ENCODE peak calls at places on chromosomes 13 and 19, in four cellular contexts. J is H1, I is IMR-90, F is heart left ventricle. D is an unnamed sample.
A peak's percentile ranks its signal among the peaks of the same experiment; 100 is the strongest.

GRCh38 chr13:77620138-77620537 is 77.3 kb upstream of the SLAIN1 start:
- DNase-seq in J (no peak), I (no peak), F (no peak), D (no peak)

GRCh38 chr19:10896851-10897526 is 25.6 kb downstream of the CARM1 start:
- DNase-seq in J (no peak), I (peak; percentile 69), F (no peak), D (no peak)

GRCh38 chr13:113742445-113743120 is 16.4 kb upstream of the TMEM255B start:
- DNase-seq in J (no peak), I (no peak), F (no peak), D (no peak)

GRCh38 chr13:61316647-61317046 is 99.0 kb downstream of the PCDH20 start:
- DNase-seq in J (peak; percentile 13), I (no peak), F (no peak), D (no peak)

GRCh38 chr13:85828094-85828684 is 29.0 kb upstream of the SLITRK6 start:
- DNase-seq in J (no peak), I (peak; percentile 30), F (no peak), D (no peak)

GRCh38 chr19:29978139-29978538 is 36.1 kb downstream of the URI1 start:
- DNase-seq in J (no peak), I (no peak), F (no peak), D (no peak)

GRCh38 chr13:111384441-111385181 is 64.2 kb downstream of the TEX29 start:
- DNase-seq in J (no peak), I (no peak), F (no peak), D (no peak)

GRCh38 chr13:40539954-40540706 is 126.3 kb downstream of the FOXO1 start:
- DNase-seq in J (peak; percentile 25), I (peak; percentile 52), F (no peak), D (no peak)

GRCh38 chr19:12139309-12139708 is 841 bp downstream of the ZNF20 start:
- DNase-seq in J (no peak), I (peak; percentile 8), F (no peak), D (no peak)

GRCh38 chr13:103731959-103732358 is 665.7 kb upstream of the SLC10A2 start:
- DNase-seq in J (no peak), I (no peak), F (no peak), D (no peak)

GRCh38 chr19:8367327-8368001 is 3.5 kb downstream of the ANGPTL4 start:
- DNase-seq in J (peak; percentile 43), I (peak; percentile 98), F (peak; percentile 97), D (no peak)

GRCh38 chr13:59360108-59360507 is 803.6 kb downstream of the DIAPH3 start:
- DNase-seq in J (no peak), I (no peak), F (peak; percentile 35), D (no peak)

GRCh38 chr13:48761256-48761655 is 107.5 kb downstream of the CYSLTR2 start:
- DNase-seq in J (no peak), I (peak; percentile 58), F (no peak), D (no peak)

GRCh38 chr13:30735025-30735967 is at the start of gene ALOX5AP:
- DNase-seq in J (no peak), I (no peak), F (no peak), D (no peak)

GRCh38 chr19:55279773-55280643 is at the start of gene HSPBP1:
- DNase-seq in J (peak; percentile 99), I (peak; percentile 91), F (peak; percentile 93), D (peak; percentile 68)
- TF ChIP-seq POLR2A in J (no peak), I (peak; percentile 80), F (peak; percentile 31), D (peak; percentile 16)

GRCh38 chr13:75479102-75479501 is 2.9 kb downstream of the TBC1D4 start:
- DNase-seq in J (no peak), I (no peak), F (no peak), D (no peak)

GRCh38 chr13:75482070-75482819 is at the start of gene TBC1D4:
- DNase-seq in J (peak; percentile 88), I (peak; percentile 82), F (peak; percentile 89), D (peak; percentile 22)

GRCh38 chr13:75482820-75483079 is 781 bp upstream of the TBC1D4 start:
- DNase-seq in J (no peak), I (no peak), F (no peak), D (no peak)

GRCh38 chr13:75480691-75481175 is 1.2 kb downstream of the TBC1D4 start:
- DNase-seq in J (no peak), I (peak; percentile 37), F (peak; percentile 51), D (no peak)

DNA sequence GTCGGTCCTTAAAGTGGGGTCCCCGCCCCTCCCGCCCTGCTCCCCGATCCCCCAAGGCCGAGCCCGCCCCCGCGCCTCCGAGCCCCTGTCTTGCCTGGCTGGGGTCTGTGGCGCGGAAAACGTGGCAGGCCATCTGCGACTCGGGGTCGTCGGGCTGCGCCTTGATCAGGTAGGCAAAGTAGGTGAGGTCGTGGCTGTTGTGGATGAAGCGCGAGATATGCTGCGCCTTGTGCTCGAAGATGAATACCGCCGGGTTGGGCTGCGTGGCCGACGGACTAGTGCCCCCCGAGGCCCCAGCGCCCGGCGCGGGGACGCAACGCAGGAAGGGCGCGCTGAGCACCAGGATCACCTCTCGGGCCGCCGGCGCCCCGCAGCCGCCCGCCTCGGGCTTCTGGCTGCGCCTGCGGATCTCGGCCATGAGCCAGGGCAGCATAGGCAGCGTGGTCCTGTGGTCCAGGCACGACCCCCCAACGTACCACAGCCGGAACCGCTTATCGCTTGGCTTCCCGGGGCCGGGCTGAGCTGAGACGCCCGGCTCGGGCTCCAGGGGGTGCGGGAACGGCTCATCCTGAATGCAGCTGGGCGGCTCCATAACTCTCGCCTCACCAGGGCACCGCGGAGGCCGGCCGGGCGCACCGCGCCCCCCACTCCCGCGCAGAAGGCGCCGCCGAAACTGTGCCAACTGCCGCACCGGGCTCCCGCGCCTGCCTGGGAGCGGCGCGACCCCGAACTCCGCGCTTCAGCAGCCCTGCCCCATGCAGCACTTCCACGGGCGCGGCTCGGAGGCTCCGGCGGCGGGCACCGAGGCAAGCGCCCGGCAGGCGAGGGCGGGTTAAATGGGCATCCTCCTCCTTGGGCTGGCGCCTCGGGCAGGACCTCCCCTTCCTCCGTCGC is 546 bp downstream of the TBC1D4 start:
- DNase-seq in J (no peak), I (no peak), F (peak; percentile 57), D (no peak)
- TF ChIP-seq POLR2A in J (peak; percentile 21), I (no peak), F (no peak), D (no peak)

GRCh38 chr13:44434441-44435141 is 61.0 kb downstream of the SERP2 start:
- DNase-seq in J (no peak), I (no peak), F (no peak), D (no peak)

GRCh38 chr13:44433863-44434262 is 60.2 kb downstream of the SERP2 start:
- DNase-seq in J (no peak), I (no peak), F (no peak), D (no peak)

GRCh38 chr13:44437356-44438233 is 64.0 kb downstream of the SERP2 start:
- DNase-seq in J (no peak), I (peak; percentile 63), F (no peak), D (no peak)

GRCh38 chr13:44436589-44437337 is 63.1 kb downstream of the SERP2 start:
- DNase-seq in J (peak; percentile 86), I (peak; percentile 94), F (peak; percentile 96), D (peak; percentile 19)

DNA sequence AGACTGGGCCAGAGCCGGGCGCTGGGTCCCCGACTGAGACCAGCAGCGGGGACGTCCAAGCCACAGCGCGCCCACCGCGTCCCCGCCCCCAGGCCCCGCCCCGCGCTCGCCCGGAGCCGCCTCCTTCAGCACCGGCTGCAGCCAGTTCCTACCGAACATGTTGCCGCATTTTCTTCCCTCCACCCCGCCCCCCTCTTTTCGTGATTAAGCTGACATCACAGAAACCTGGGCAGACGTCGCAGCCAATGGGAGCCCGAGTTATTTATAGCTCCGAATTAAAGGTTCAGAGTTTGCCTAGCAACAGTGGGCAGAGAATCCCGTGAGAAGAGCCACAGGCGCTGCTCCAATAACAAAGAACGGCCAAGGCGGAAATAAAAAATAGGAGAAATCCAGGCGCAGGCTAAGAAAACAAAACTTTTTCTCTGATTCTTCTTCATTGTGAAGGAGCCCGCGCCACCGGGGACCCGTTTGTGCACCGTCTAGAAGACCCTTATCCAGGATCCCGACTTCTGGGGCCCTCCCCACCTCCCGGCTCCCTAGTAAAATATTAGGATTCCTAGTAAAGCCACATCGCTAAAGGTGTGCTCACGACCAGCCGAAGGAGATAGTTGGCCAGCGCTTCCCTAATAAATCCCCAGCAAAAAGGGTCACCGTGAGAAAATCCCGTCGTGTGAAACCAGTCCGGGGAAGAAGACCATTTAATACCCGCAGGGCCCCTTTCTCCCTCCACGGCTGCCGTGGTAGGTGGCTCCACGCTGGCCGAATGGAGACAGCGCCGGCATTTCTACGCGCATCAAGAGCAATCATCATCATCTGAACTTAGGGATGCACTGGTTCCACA is 61.7 kb downstream of the SERP2 start:
- DNase-seq in J (peak; percentile 98), I (peak; percentile 98), F (peak; percentile 96), D (peak; percentile 77)
- TF ChIP-seq POLR2A in J (peak; percentile 78), I (peak; percentile 89), F (peak; percentile 92), D (peak; percentile 79)

DNA sequence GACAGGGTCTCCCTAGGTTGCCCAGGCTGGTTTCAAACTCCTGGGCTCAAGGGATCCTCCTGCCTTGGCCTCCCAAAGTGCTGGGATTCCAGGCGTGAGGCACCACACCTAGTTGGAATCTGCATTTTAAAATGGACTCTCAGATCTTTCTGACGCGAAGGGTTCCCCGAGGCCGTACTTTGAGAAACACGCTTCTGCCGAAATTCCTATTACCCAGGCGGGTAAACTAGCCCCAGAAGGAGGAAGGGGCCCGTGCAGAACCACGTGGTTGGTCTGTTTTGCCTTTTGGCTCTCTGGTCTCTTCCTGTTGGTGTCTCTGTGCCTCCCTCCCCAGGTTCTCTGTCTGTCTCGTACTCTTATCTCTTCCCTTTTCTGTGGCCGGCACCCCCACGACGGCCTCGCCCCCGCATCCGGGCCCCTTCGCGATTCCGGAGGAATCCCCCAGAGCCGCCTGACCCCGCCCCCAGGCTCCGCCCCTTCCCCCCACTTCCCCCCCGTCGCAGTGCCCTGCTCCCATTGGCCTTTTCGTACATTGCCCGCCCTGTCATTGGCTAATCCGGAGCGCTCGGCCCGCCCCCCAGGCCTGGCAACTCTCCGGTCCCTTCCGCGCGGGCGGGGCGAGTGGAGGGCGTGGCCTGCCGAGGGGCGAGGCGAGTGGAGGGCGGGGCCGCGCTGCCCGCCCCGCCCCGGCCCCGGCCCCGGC is at the start of gene TNFAIP8L1:
- DNase-seq in J (peak; percentile 81), I (peak; percentile 92), F (peak; percentile 98), D (peak; percentile 90)
- TF ChIP-seq POLR2A in J (no peak), I (peak; percentile 43), F (peak; percentile 32), D (no peak)

GRCh38 chr13:32585625-32586021 is 629 bp upstream of the PDS5B start:
- DNase-seq in J (no peak), I (no peak), F (no peak), D (no peak)
- TF ChIP-seq POLR2A in J (no peak), I (no peak), F (no peak), D (no peak)

GRCh38 chr19:47540748-47541147 is 25.9 kb upstream of the NAPA start:
- DNase-seq in J (no peak), I (peak; percentile 51), F (no peak), D (no peak)

GRCh38 chr19:47539747-47540311 is 25.0 kb upstream of the NAPA start:
- DNase-seq in J (no peak), I (no peak), F (no peak), D (no peak)

GRCh38 chr19:47544075-47544474 is 28.9 kb downstream of the ZNF541 start:
- DNase-seq in J (no peak), I (no peak), F (no peak), D (no peak)

GRCh38 chr19:47542030-47542475 is 27.2 kb upstream of the NAPA start:
- DNase-seq in J (no peak), I (peak; percentile 59), F (peak; percentile 56), D (no peak)

DNA sequence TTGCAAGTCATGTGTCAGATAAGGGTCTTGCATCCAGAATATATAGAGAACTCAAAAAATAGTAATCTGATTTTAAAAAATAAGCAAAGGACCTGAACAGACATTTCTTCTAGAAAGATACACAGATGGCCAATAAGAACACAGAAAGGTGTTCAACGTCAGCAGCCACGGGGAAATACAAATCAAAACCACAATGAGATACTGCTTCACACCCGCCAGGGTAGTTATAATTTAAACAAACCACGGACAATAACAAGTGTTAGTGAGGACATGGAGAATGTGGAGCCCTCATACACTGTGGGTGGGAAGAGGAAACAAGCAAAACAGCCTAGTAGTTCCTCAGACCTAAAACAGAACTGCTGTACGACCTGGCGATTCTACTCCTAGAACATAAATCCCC is 26.6 kb upstream of the NAPA start:
- DNase-seq in J (no peak), I (no peak), F (no peak), D (no peak)
- TF ChIP-seq POLR2A in J (no peak), I (no peak), F (no peak), D (no peak)